ENCODE peak calls at places on chromosomes 7 and 10, in five cellular contexts. G is HepG2, T is K562, X is GM12878, I is upper lobe of left lung. H is an unnamed sample.

GRCh38 chr10:62048473-62048872 is 147.0 kb downstream of the ARID5B start:
- ATAC-seq in G (no peak), X (no peak), T (no peak), I (no peak), H (no peak)

GRCh38 chr7:15648461-15648961 is 38.0 kb downstream of the MEOX2 start:
- ATAC-seq in T (no peak), G (no peak), I (no peak), X (peak), H (no peak)

GRCh38 chr7:106840342-106840741 is 24.7 kb upstream of the PIK3CG start:
- ATAC-seq in I (no peak), X (no peak), G (no peak), T (no peak), H (no peak)

GRCh38 chr7:5526190-5527037 is 102.8 kb upstream of the TNRC18 start:
- ATAC-seq in X (peak), T (peak), I (no peak), G (peak), H (no peak)

GRCh38 chr10:14485986-14486385 is 155.3 kb upstream of the FRMD4A start:
- ATAC-seq in G (no peak), X (no peak), T (no peak), I (no peak), H (no peak)

GRCh38 chr10:62620491-62620890 is 184.0 kb upstream of the ADO start:
- ATAC-seq in G (no peak), X (peak), I (peak), T (no peak), H (no peak)

GRCh38 chr10:62643612-62644587 is 160.6 kb upstream of the ADO start:
- ATAC-seq in I (no peak), X (no peak), G (no peak), T (no peak), H (no peak)

GRCh38 chr10:113111260-113111659 is 161.2 kb downstream of the TCF7L2 start:
- ATAC-seq in G (no peak), I (no peak), X (no peak), T (no peak), H (no peak)

GRCh38 chr10:34781709-34782108 is 33.4 kb downstream of the PARD3 start:
- ATAC-seq in I (no peak), G (no peak), T (no peak), X (peak), H (peak)

GRCh38 chr7:112112822-112113255 is 93.4 kb downstream of the DOCK4 start:
- ATAC-seq in G (no peak), T (no peak), X (no peak), I (peak), H (peak)

GRCh38 chr7:12809476-12809875 is 122.0 kb downstream of the ARL4A start:
- ATAC-seq in G (no peak), T (no peak), X (no peak), I (no peak), H (no peak)

GRCh38 chr7:74176555-74176954 is 2.4 kb downstream of the EIF4H start:
- ATAC-seq in T (no peak), X (no peak), I (no peak), G (no peak), H (no peak)

GRCh38 chr7:12074889-12075288 is 136.2 kb upstream of the TMEM106B start:
- ATAC-seq in I (no peak), X (no peak), G (no peak), T (no peak), H (no peak)

GRCh38 chr10:85734791-85735190 is 631.8 kb downstream of the GRID1 start:
- ATAC-seq in X (no peak), T (no peak), G (no peak), I (no peak), H (no peak)

GRCh38 chr10:126569513-126570447 is 100.7 kb downstream of the C10orf90 start:
- ATAC-seq in T (no peak), I (no peak), G (no peak), X (no peak), H (no peak)

GRCh38 chr10:133281628-133282372 is 5.1 kb upstream of the ADAM8 start:
- ATAC-seq in G (no peak), X (no peak), T (no peak), I (no peak), H (no peak)

GRCh38 chr7:30853576-30853975 is 58.1 kb upstream of the AQP1 start:
- ATAC-seq in G (no peak), T (no peak), X (no peak), I (no peak), H (no peak)

GRCh38 chr7:149725916-149726315 is 47.5 kb downstream of the ZNF467 start:
- ATAC-seq in I (no peak), T (no peak), G (no peak), X (no peak), H (no peak)

GRCh38 chr7:70790215-70791073 is 341.5 kb upstream of the GALNT17 start:
- ATAC-seq in G (no peak), X (no peak), I (peak), T (peak), H (no peak)

GRCh38 chr10:70381491-70382421 is 669 bp downstream of the LRRC20 start:
- ATAC-seq in G (peak), T (peak), X (peak), I (peak), H (peak)

GRCh38 chr7:134355925-134356324 is 39.2 kb upstream of the SLC35B4 start:
- ATAC-seq in T (no peak), I (no peak), G (peak), X (no peak), H (no peak)

GRCh38 chr7:101833799-101834198 is 16.4 kb downstream of the CUX1 start:
- ATAC-seq in X (no peak), G (no peak), T (no peak), I (no peak), H (no peak)

GRCh38 chr7:27125986-27126394 is 4.6 kb downstream of the HOXA4 start:
- ATAC-seq in T (no peak), X (no peak), I (no peak), G (no peak), H (no peak)

GRCh38 chr7:33952824-33953223 is 47.5 kb downstream of the BMPER start:
- ATAC-seq in T (no peak), X (no peak), G (no peak), I (no peak), H (no peak)

GRCh38 chr10:19977097-19977521 is 160.9 kb downstream of the PLXDC2 start:
- ATAC-seq in T (no peak), G (no peak), I (no peak), X (no peak), H (peak)

GRCh38 chr10:1874533-1874932 is 137.2 kb upstream of the ADARB2 start:
- ATAC-seq in I (no peak), G (no peak), T (no peak), X (peak), H (no peak)

GRCh38 chr7:48285365-48285764 is 114.1 kb downstream of the ABCA13 start:
- ATAC-seq in X (no peak), I (no peak), G (no peak), T (no peak), H (no peak)

GRCh38 chr10:104041891-104042535 is 43.7 kb downstream of the COL17A1 start:
- ATAC-seq in I (no peak), T (no peak), X (no peak), G (no peak), H (no peak)

GRCh38 chr10:127378628-127379027 is 170.5 kb upstream of the NPS start:
- ATAC-seq in T (no peak), G (no peak), X (no peak), I (no peak), H (no peak)

GRCh38 chr10:25174461-25175230 is at the start of gene GPR158:
- ATAC-seq in T (peak), X (peak), I (peak), G (peak), H (peak)
- TF ChIP-seq EP300 in T (no peak), X (no peak), I (no peak), G (no peak), H (no peak)

GRCh38 chr10:102919237-102919959 is 1.3 kb downstream of the CNNM2 start:
- ATAC-seq in X (no peak), I (no peak), G (peak), T (no peak), H (no peak)

GRCh38 chr10:102917314-102917961 is 656 bp upstream of the CNNM2 start:
- ATAC-seq in T (peak), G (peak), I (peak), X (peak), H (peak)

GRCh38 chr10:102918817-102919236 is 733 bp downstream of the CNNM2 start:
- ATAC-seq in I (no peak), X (peak), G (peak), T (no peak), H (no peak)

GRCh38 chr10:102919992-102920736 is 2.1 kb downstream of the CNNM2 start:
- ATAC-seq in I (no peak), T (no peak), G (no peak), X (no peak), H (no peak)

DNA sequence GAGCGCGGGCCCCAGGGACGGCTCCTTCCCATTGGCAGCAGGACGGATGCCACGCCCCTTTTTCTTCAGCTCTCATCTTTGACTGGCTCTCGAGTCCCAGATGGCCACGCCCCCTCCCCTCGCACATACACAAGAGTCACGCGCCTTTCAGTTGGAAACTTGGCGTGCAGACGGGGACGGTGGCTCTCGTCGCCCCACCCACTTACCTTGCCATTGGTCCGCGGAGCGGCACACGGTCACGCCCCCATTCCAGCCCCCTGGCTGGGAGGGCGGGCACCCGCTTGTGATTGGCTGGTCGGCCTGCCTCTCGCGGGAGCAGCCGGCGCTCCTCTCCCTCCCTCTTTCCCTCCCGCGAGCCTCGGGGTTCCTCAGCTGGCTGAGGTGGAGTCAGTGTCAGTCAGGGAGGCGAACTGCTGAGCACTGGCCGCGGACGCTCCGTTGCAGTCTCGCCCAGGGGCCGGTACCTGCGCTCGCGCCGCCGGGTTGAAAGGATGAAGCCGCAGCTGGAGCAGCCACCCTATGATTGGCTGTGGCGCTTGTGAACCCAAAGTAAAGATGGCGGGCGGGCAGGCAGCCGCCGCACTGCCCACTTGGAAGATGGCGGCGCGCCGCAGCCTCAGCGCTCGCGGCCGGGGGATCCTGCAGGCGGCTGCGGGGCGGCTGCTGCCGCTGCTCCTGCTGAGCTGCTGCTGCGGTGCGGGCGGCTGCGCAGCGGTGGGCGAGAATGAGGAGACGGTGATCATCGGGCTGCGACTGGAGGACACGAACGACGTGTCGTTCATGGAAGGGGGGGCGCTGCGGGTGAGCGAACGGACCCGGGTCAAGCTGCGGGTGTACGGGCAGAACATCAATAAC is at the start of gene CNNM2:
- ATAC-seq in T (peak), G (peak), I (peak), X (peak), H (peak)
- TF ChIP-seq POLR2AphosphoS5 in T (peak), G (peak), I (peak), X (no peak), H (peak)

GRCh38 chr7:95951531-95951930 is 179.2 kb downstream of the DYNC1I1 start:
- ATAC-seq in I (no peak), X (no peak), G (no peak), T (no peak), H (no peak)

GRCh38 chr7:95955748-95956147 is 183.4 kb downstream of the DYNC1I1 start:
- ATAC-seq in I (no peak), G (no peak), T (no peak), X (no peak), H (no peak)

GRCh38 chr7:95951997-95952795 is 179.8 kb downstream of the DYNC1I1 start:
- ATAC-seq in G (no peak), I (no peak), T (no peak), X (no peak), H (no peak)

GRCh38 chr7:95950698-95951097 is 178.3 kb downstream of the DYNC1I1 start:
- ATAC-seq in I (no peak), T (no peak), G (no peak), X (no peak), H (no peak)

DNA sequence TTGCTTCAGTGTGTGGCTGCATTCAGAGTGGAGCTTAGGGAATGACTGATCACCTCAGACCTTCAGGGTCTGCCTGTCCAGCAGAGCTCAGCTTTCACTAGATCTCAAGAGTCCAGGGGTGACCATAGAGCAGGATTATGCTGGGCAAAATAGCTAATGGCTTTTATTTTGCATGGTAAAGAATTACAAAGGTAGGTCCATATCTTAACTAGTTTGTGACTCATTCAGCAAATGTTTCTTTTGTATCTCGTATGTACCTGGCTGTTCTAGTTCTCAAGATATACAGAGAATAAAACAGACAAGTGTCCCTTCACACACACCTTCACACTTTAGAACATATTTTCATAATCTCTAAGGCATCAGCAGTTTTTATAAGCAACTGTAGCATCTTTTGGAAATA is 180.5 kb downstream of the DYNC1I1 start:
- ATAC-seq in T (no peak), I (no peak), G (no peak), X (no peak), H (no peak)
- H3K27ac ChIP-seq in T (no peak), I (no peak), G (no peak), X (no peak), H (no peak)

DNA sequence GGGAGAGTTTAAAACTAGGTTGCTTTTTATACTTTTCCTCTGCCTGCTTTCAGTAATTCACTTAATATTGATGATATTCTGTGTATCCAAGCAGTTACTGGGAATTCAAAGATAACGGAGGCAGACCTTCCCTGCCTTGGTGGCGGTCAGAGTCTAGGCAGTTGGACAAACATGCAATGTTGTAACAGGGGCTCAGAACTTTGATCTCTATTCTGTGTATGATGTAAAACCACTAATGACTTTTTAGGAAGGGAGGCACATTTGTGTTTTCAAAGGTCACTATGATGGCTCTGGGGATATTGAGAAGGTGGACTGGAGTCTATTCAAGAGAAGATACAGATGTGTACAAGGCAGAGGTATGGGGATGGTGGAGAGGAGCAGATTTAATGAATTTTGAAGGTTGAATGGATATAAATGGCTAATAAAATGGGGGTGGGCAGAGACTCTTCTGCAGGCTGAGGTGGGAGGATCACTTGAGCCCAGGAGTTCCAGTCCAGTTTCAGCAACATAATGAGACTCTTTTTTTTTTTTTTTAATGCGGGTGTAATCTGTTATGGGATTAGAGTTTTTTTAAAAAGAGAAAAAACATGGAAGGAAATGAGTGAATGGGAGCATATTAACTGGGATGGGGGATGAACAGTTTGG is 5.7 kb upstream of the PON2 start:
- ATAC-seq in X (no peak), T (no peak), G (peak), I (no peak), H (no peak)
- TF ChIP-seq EP300 in X (no peak), T (no peak), G (peak), I (no peak), H (no peak)

GRCh38 chr10:110285501-110285900 is 19.2 kb downstream of the SMNDC1 start:
- ATAC-seq in G (no peak), T (no peak), I (no peak), X (no peak), H (no peak)

GRCh38 chr10:110284262-110284661 is 20.5 kb downstream of the SMNDC1 start:
- ATAC-seq in X (no peak), G (no peak), I (no peak), T (no peak), H (no peak)

GRCh38 chr10:110286841-110287240 is 17.9 kb downstream of the SMNDC1 start:
- ATAC-seq in T (no peak), G (no peak), I (no peak), X (no peak), H (no peak)
- TF ChIP-seq POLR2AphosphoS5 in T (no peak), G (no peak), I (no peak), X (no peak), H (no peak)

GRCh38 chr7:80781146-80781545 is 137.7 kb downstream of the SEMA3C start:
- ATAC-seq in I (no peak), G (no peak), T (no peak), X (no peak), H (peak)
- H3K27ac ChIP-seq in I (peak), G (no peak), T (no peak), X (no peak), H (peak)

GRCh38 chr10:10513067-10513466 is 504.6 kb upstream of the CELF2 start:
- ATAC-seq in T (no peak), G (no peak), X (no peak), I (no peak), H (no peak)
- TF ChIP-seq EP300 in T (no peak), G (no peak), X (no peak), I (no peak), H (no peak)

GRCh38 chr7:90248706-90249105 is 3.7 kb downstream of the CFAP69 start:
- ATAC-seq in I (no peak), T (no peak), X (no peak), G (no peak), H (no peak)

GRCh38 chr7:90244565-90244908 is 437 bp upstream of the CFAP69 start:
- ATAC-seq in G (no peak), I (no peak), X (peak), T (no peak), H (no peak)

GRCh38 chr7:90246184-90246583 is 1.2 kb downstream of the CFAP69 start:
- ATAC-seq in I (no peak), X (no peak), T (no peak), G (peak), H (peak)

GRCh38 chr7:90242369-90243168 is 2.4 kb upstream of the CFAP69 start:
- ATAC-seq in X (peak), I (no peak), T (no peak), G (no peak), H (no peak)

GRCh38 chr7:90244909-90245841 is at the start of gene CFAP69:
- ATAC-seq in X (peak), I (peak), T (peak), G (peak), H (peak)
- TF ChIP-seq POLR2AphosphoS5 in X (no peak), I (peak), T (peak), G (peak), H (peak)

DNA sequence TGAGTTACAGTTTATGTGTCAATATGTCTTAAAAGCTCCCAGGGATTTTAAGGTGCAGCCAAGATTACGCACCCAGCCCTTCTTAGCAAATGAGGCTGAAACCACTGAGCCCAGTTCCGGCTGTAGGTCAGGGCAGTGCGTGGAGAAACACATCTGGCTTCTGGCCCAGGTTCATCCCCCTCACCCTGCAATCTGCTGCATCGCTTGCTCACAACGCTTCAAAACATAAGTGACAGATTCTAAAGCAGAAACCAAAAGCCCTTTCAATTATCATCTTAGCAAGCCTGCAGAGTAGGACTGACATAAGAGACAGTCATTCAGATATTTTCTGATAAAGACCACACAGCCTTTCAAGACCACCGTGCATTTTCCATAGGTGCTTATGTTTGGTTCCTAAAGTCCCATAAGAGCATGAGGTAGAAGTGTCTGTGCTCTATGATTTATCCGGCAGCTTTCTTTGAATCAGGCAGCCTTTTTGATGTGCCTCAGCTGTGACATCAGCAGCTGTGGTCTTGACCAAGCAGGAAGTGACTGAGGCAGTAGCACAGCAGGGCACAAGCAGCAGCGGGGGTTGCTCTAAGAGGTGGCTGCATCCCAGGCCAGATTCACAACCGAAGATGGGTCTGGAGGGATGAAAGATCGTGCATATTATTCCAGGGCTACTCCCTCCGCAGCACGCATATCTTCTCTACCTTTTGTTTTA is 72.1 kb upstream of the LYZL2 start:
- ATAC-seq in T (no peak), X (peak), G (no peak), I (no peak), H (peak)
- H3K27ac ChIP-seq in T (no peak), X (peak), G (no peak), I (peak), H (no peak)